ENCODE peak calls at places on chromosomes 3 and 15, in eight cellular contexts. Y is astrocyte of the cerebellum; D is HCEC 1CT; T is esophagus muscularis mucosa; L is IMR-90; N is stimulated activated CD4-positive, alpha-beta T cell treated with anti-CD3 and anti-CD28 coated beads, Interleukin-1b, Interleukin-23, amount 100 ng/mL, for 4 hours; E is dermis microvascular lymphatic vessel endothelial cell; V is smooth muscle cell of the brain vasculature. R is an unnamed sample.

GRCh38 chr15:32849769-32850668 is 132.2 kb downstream of the GREM1 start:
- DNase-seq in Y (peak; percentile 94), D (peak; percentile 99), T (no peak), L (peak; percentile 98), N (no peak), E (no peak), V (no peak), R (no peak)

GRCh38 chr3:38604246-38604645 is 45.2 kb downstream of the SCN5A start:
- DNase-seq in Y (no peak), D (no peak), T (no peak), L (no peak), N (no peak), E (no peak), V (no peak), R (no peak)

GRCh38 chr15:55802600-55803376 is 59.8 kb upstream of the PRTG start:
- DNase-seq in Y (no peak), D (no peak), T (no peak), L (no peak), N (no peak), E (no peak), V (no peak), R (no peak)

GRCh38 chr3:87997298-87997697 is 61.5 kb downstream of the CGGBP1 start:
- DNase-seq in Y (no peak), D (peak; percentile 65), T (no peak), L (no peak), N (peak; percentile 8), E (no peak), V (no peak), R (peak; percentile 47)

GRCh38 chr3:105274958-105275357 is 91.8 kb upstream of the ALCAM start:
- DNase-seq in Y (no peak), D (peak; percentile 85), T (no peak), L (peak; percentile 49), N (no peak), E (no peak), V (peak; percentile 23), R (peak; percentile 55)

GRCh38 chr3:171695476-171695875 is 114.8 kb downstream of the PLD1 start:
- DNase-seq in Y (no peak), D (no peak), T (no peak), L (no peak), N (no peak), E (no peak), V (no peak), R (no peak)

GRCh38 chr3:30440147-30440604 is 166.2 kb upstream of the TGFBR2 start:
- DNase-seq in Y (peak; percentile 42), D (peak; percentile 45), T (no peak), L (no peak), N (no peak), E (no peak), V (no peak), R (no peak)

GRCh38 chr3:102664126-102664525 is 229.3 kb downstream of the ZPLD1 start:
- DNase-seq in Y (no peak), D (no peak), T (no peak), L (no peak), N (no peak), E (no peak), V (no peak), R (no peak)

GRCh38 chr3:197877902-197878301 is 72.1 kb upstream of the RPL35A start:
- DNase-seq in Y (no peak), D (no peak), T (no peak), L (no peak), N (no peak), E (no peak), V (no peak), R (no peak)

GRCh38 chr3:64417816-64418215 is 192.6 kb upstream of the PRICKLE2 start:
- DNase-seq in Y (peak; percentile 66), D (peak; percentile 39), T (no peak), L (peak; percentile 52), N (no peak), E (no peak), V (no peak), R (no peak)

GRCh38 chr3:32376098-32376497 is 15.6 kb upstream of the CMTM7 start:
- DNase-seq in Y (peak; percentile 36), D (no peak), T (no peak), L (peak; percentile 50), N (no peak), E (peak; percentile 93), V (no peak), R (peak; percentile 68)

GRCh38 chr3:188712257-188712924 is 459.4 kb upstream of the TPRG1 start:
- DNase-seq in Y (peak; percentile 80), D (peak; percentile 85), T (no peak), L (peak; percentile 92), N (no peak), E (no peak), V (peak; percentile 31), R (peak; percentile 64)